ENCODE peak calls at places on chromosomes 6 and 20, in four cellular contexts. E is activated effector memory CD4-positive, alpha-beta T cell treated with anti-CD3 and anti-CD28 coated beads, Interleukin-2, amount 50 U/mL, for 16 hours; R is NCI-H1105 treated with DMSO at 0.1 percent for 48 hours; S is hypothalamus. K is an unnamed sample.

GRCh38 chr6:70281923-70282902 is 20.7 kb downstream of the COL9A1 start:
- DNase-seq in R (no peak), E (no peak), S (no peak), K (peak)

GRCh38 chr20:59985864-59986263 is 27.6 kb downstream of the CDH26 start:
- DNase-seq in R (no peak), S (no peak), E (no peak), K (no peak)

GRCh38 chr6:68967549-68968300 is 332.6 kb downstream of the ADGRB3 start:
- DNase-seq in R (peak), E (peak), S (no peak), K (no peak)

GRCh38 chr6:158978752-158979151 is 21.2 kb downstream of the RSPH3 start:
- DNase-seq in S (no peak), R (no peak), E (no peak), K (no peak)

GRCh38 chr20:25859649-25860530 is 163.2 kb upstream of the ZNF337 start:
- DNase-seq in R (peak), E (peak), S (peak), K (peak)

GRCh38 chr6:13573669-13574110 is 711 bp upstream of the SIRT5 start:
- DNase-seq in E (peak), R (peak), S (peak), K (no peak)

GRCh38 chr20:63042448-63043071 is 35.8 kb upstream of the BHLHE23 start:
- DNase-seq in R (no peak), E (no peak), S (no peak), K (no peak)

GRCh38 chr6:49430866-49431265 is 32.2 kb downstream of the MMUT start:
- DNase-seq in R (no peak), S (no peak), E (no peak), K (no peak)

K was measured in posterior vena cava.